ENCODE peak calls at places on chromosomes 16 and 17, in eight cellular contexts. One of them, this sample, is unnamed.

GRCh38 chr17:80705988-80706387 is 161.3 kb downstream of the RPTOR start:
- DNase-seq in kidney tubule cell: no peak
- DNase-seq in stimulated activated CD8-positive, alpha-beta memory T cell treated with anti-CD3 and anti-CD28 coated beads, Interleukin-7, amount 100 ng/mL, for 1 hour: no peak
- DNase-seq in endodermal cell: no peak
- DNase-seq in SHP77 treated with DMSO at 0.1 percent for 48 hours: no peak
- DNase-seq in cardiac fibroblast: no peak
- DNase-seq in T-cell: no peak
- DNase-seq in AG04449: no peak
- DNase-seq in this sample: no peak

GRCh38 chr16:27945233-27945975 is 118.1 kb downstream of the GSG1L start:
- DNase-seq in kidney tubule cell: no peak
- DNase-seq in stimulated activated CD8-positive, alpha-beta memory T cell treated with anti-CD3 and anti-CD28 coated beads, Interleukin-7, amount 100 ng/mL, for 1 hour: no peak
- DNase-seq in endodermal cell: peak; percentile 64
- DNase-seq in SHP77 treated with DMSO at 0.1 percent for 48 hours: no peak
- DNase-seq in cardiac fibroblast: no peak
- DNase-seq in T-cell: no peak
- DNase-seq in AG04449: no peak
- DNase-seq in this sample: no peak

GRCh38 chr17:74134991-74135390 is 68.5 kb upstream of the RPL38 start:
- DNase-seq in kidney tubule cell: no peak
- DNase-seq in stimulated activated CD8-positive, alpha-beta memory T cell treated with anti-CD3 and anti-CD28 coated beads, Interleukin-7, amount 100 ng/mL, for 1 hour: no peak
- DNase-seq in endodermal cell: peak; percentile 47
- DNase-seq in SHP77 treated with DMSO at 0.1 percent for 48 hours: no peak
- DNase-seq in cardiac fibroblast: no peak
- DNase-seq in T-cell: no peak
- DNase-seq in AG04449: no peak
- DNase-seq in this sample: no peak

GRCh38 chr17:20302191-20302917 is 165.0 kb downstream of the LGALS9B start:
- DNase-seq in kidney tubule cell: no peak
- DNase-seq in stimulated activated CD8-positive, alpha-beta memory T cell treated with anti-CD3 and anti-CD28 coated beads, Interleukin-7, amount 100 ng/mL, for 1 hour: no peak
- DNase-seq in endodermal cell: peak; percentile 37
- DNase-seq in SHP77 treated with DMSO at 0.1 percent for 48 hours: no peak
- DNase-seq in cardiac fibroblast: no peak
- DNase-seq in T-cell: no peak
- DNase-seq in AG04449: no peak
- DNase-seq in this sample: no peak

GRCh38 chr16:87437327-87437726 is 45.2 kb downstream of the MAP1LC3B start:
- DNase-seq in kidney tubule cell: no peak
- DNase-seq in stimulated activated CD8-positive, alpha-beta memory T cell treated with anti-CD3 and anti-CD28 coated beads, Interleukin-7, amount 100 ng/mL, for 1 hour: no peak
- DNase-seq in endodermal cell: no peak
- DNase-seq in SHP77 treated with DMSO at 0.1 percent for 48 hours: no peak
- DNase-seq in cardiac fibroblast: no peak
- DNase-seq in T-cell: no peak
- DNase-seq in AG04449: no peak
- DNase-seq in this sample: no peak

GRCh38 chr16:49499018-49499785 is 125.6 kb downstream of the C16orf78 start:
- DNase-seq in kidney tubule cell: no peak
- DNase-seq in stimulated activated CD8-positive, alpha-beta memory T cell treated with anti-CD3 and anti-CD28 coated beads, Interleukin-7, amount 100 ng/mL, for 1 hour: no peak
- DNase-seq in endodermal cell: peak; percentile 72
- DNase-seq in SHP77 treated with DMSO at 0.1 percent for 48 hours: no peak
- DNase-seq in cardiac fibroblast: no peak
- DNase-seq in T-cell: no peak
- DNase-seq in AG04449: no peak
- DNase-seq in this sample: no peak

GRCh38 chr17:50533185-50533584 is 650 bp downstream of the EPN3 start:
- DNase-seq in kidney tubule cell: no peak
- DNase-seq in stimulated activated CD8-positive, alpha-beta memory T cell treated with anti-CD3 and anti-CD28 coated beads, Interleukin-7, amount 100 ng/mL, for 1 hour: no peak
- DNase-seq in endodermal cell: no peak
- DNase-seq in SHP77 treated with DMSO at 0.1 percent for 48 hours: no peak
- DNase-seq in cardiac fibroblast: no peak
- DNase-seq in T-cell: no peak
- DNase-seq in AG04449: no peak
- DNase-seq in this sample: no peak

GRCh38 chr17:29162082-29162908 is 17.9 kb downstream of the MYO18A start:
- DNase-seq in kidney tubule cell: no peak
- DNase-seq in stimulated activated CD8-positive, alpha-beta memory T cell treated with anti-CD3 and anti-CD28 coated beads, Interleukin-7, amount 100 ng/mL, for 1 hour: no peak
- DNase-seq in endodermal cell: peak; percentile 31
- DNase-seq in SHP77 treated with DMSO at 0.1 percent for 48 hours: no peak
- DNase-seq in cardiac fibroblast: no peak
- DNase-seq in T-cell: no peak
- DNase-seq in AG04449: no peak
- DNase-seq in this sample: no peak

GRCh38 chr17:83176956-83177583 is 97.7 kb downstream of the METRNL start:
- DNase-seq in kidney tubule cell: no peak
- DNase-seq in stimulated activated CD8-positive, alpha-beta memory T cell treated with anti-CD3 and anti-CD28 coated beads, Interleukin-7, amount 100 ng/mL, for 1 hour: no peak
- DNase-seq in endodermal cell: no peak
- DNase-seq in SHP77 treated with DMSO at 0.1 percent for 48 hours: no peak
- DNase-seq in cardiac fibroblast: no peak
- DNase-seq in T-cell: no peak
- DNase-seq in AG04449: no peak
- DNase-seq in this sample: peak; percentile 8

GRCh38 chr16:71834291-71834690 is 11.5 kb upstream of the ATXN1L start:
- DNase-seq in kidney tubule cell: no peak
- DNase-seq in stimulated activated CD8-positive, alpha-beta memory T cell treated with anti-CD3 and anti-CD28 coated beads, Interleukin-7, amount 100 ng/mL, for 1 hour: no peak
- DNase-seq in endodermal cell: no peak
- DNase-seq in SHP77 treated with DMSO at 0.1 percent for 48 hours: no peak
- DNase-seq in cardiac fibroblast: no peak
- DNase-seq in T-cell: no peak
- DNase-seq in AG04449: no peak
- DNase-seq in this sample: no peak

GRCh38 chr17:8746501-8747236 is 2.0 kb upstream of the CCDC42 start:
- DNase-seq in kidney tubule cell: peak; percentile 35
- DNase-seq in stimulated activated CD8-positive, alpha-beta memory T cell treated with anti-CD3 and anti-CD28 coated beads, Interleukin-7, amount 100 ng/mL, for 1 hour: no peak
- DNase-seq in endodermal cell: no peak
- DNase-seq in SHP77 treated with DMSO at 0.1 percent for 48 hours: no peak
- DNase-seq in cardiac fibroblast: no peak
- DNase-seq in T-cell: no peak
- DNase-seq in AG04449: no peak
- DNase-seq in this sample: no peak

GRCh38 chr17:55319933-55320593 is 55.3 kb downstream of the HLF start:
- DNase-seq in kidney tubule cell: no peak
- DNase-seq in stimulated activated CD8-positive, alpha-beta memory T cell treated with anti-CD3 and anti-CD28 coated beads, Interleukin-7, amount 100 ng/mL, for 1 hour: no peak
- DNase-seq in endodermal cell: no peak
- DNase-seq in SHP77 treated with DMSO at 0.1 percent for 48 hours: no peak
- DNase-seq in cardiac fibroblast: no peak
- DNase-seq in T-cell: no peak
- DNase-seq in AG04449: no peak
- DNase-seq in this sample: no peak

GRCh38 chr17:63171428-63172205 is 205.6 kb downstream of the TANC2 start:
- DNase-seq in kidney tubule cell: peak; percentile 9
- DNase-seq in stimulated activated CD8-positive, alpha-beta memory T cell treated with anti-CD3 and anti-CD28 coated beads, Interleukin-7, amount 100 ng/mL, for 1 hour: no peak
- DNase-seq in endodermal cell: no peak
- DNase-seq in SHP77 treated with DMSO at 0.1 percent for 48 hours: no peak
- DNase-seq in cardiac fibroblast: peak; percentile 53
- DNase-seq in T-cell: no peak
- DNase-seq in AG04449: no peak
- DNase-seq in this sample: no peak